ENCODE peak calls at places on chromosomes 16 and 17, in ten cellular contexts. O is iris pigment epithelial cell; K is NCI-H1694 treated with DMSO at 0.1 percent for 48 hours; A is stimulated activated CD4-positive, alpha-beta T cell treated with anti-CD3 and anti-CD28 coated beads, Interleukin-15, amount 100 ng/mL, for 24 hours; G is HEK293T; E is NCI-H1092 treated with DMSO at 0.1 percent for 48 hours; T is substantia nigra; B is C1 segment of cervical spinal cord; X is IMR-90; H is non-pigmented ciliary epithelial cell. R is an unnamed sample.
A peak's percentile ranks its signal among the peaks of the same experiment; 100 is the strongest.

GRCh38 chr17:77815127-77815905 is 143.2 kb upstream of the TNRC6C start:
- DNase-seq in K (no peak), B (no peak), T (no peak), A (no peak), X (no peak), E (peak; percentile 10), G (no peak), H (no peak), O (no peak), R (no peak)

GRCh38 chr16:71885261-71885650 is 1.3 kb upstream of the ZNF821 start:
- DNase-seq in B (no peak), E (no peak), H (no peak), T (no peak), A (no peak), G (no peak), O (no peak), X (no peak), K (no peak), R (no peak)

GRCh38 chr17:72984145-72984924 is 108.2 kb downstream of the SLC39A11 start:
- DNase-seq in B (no peak), K (no peak), X (peak; percentile 98), H (peak; percentile 85), A (no peak), T (no peak), O (peak; percentile 97), E (no peak), G (no peak), R (no peak)

GRCh38 chr17:80265205-80266068 is 4.8 kb downstream of the RNF213 start:
- DNase-seq in O (no peak), K (no peak), X (no peak), B (no peak), T (no peak), H (no peak), A (peak; percentile 81), G (no peak), E (no peak), R (no peak)

GRCh38 chr17:17921192-17922082 is 50.8 kb downstream of the TOM1L2 start:
- DNase-seq in X (peak; percentile 90), G (no peak), A (no peak), H (peak; percentile 85), E (no peak), K (no peak), O (peak; percentile 92), B (no peak), T (no peak), R (no peak)

GRCh38 chr17:50353600-50354195 is 7.8 kb downstream of the XYLT2 start:
- DNase-seq in X (no peak), E (no peak), H (no peak), B (no peak), A (no peak), K (no peak), T (no peak), O (no peak), G (no peak), R (no peak)

GRCh38 chr17:29257756-29258155 is 11.1 kb downstream of the CRYBA1 start:
- DNase-seq in H (no peak), K (no peak), B (no peak), O (peak; percentile 59), G (no peak), E (no peak), X (peak; percentile 60), T (no peak), A (no peak), R (no peak)

GRCh38 chr16:28280881-28281836 is 11.2 kb upstream of the SBK1 start:
- DNase-seq in G (no peak), O (no peak), A (no peak), K (no peak), B (peak; percentile 5), X (no peak), H (no peak), T (no peak), E (no peak), R (peak; percentile 37)

GRCh38 chr17:78476973-78477372 is 98.5 kb downstream of the PGS1 start:
- DNase-seq in B (no peak), O (no peak), T (no peak), G (no peak), K (no peak), H (no peak), E (no peak), A (no peak), X (no peak), R (no peak)

GRCh38 chr17:48954300-48954755 is 9.7 kb upstream of the SNF8 start:
- DNase-seq in A (no peak), T (no peak), O (peak; percentile 71), E (no peak), H (no peak), G (peak; percentile 58), K (no peak), X (peak; percentile 49), B (no peak), R (no peak)

R was measured in NCI-H1105.